ENCODE peak calls at places on chromosomes 12 and 14, in five cellular contexts. Y, J, G, E and U are unnamed samples.

GRCh38 chr12:124655317-124656213 is 88.2 kb upstream of the NCOR2 start:
- DNase-seq in E (no peak), G (no peak), Y (peak), J (peak), U (no peak)

GRCh38 chr12:3432868-3433267 is 58.1 kb upstream of the PRMT8 start:
- DNase-seq in J (no peak), Y (no peak), G (no peak), E (no peak), U (no peak)

GRCh38 chr14:70635971-70636595 is 5.6 kb upstream of the TTC9 start:
- DNase-seq in Y (no peak), E (no peak), G (no peak), J (no peak), U (no peak)

GRCh38 chr12:32134144-32134888 is 27.7 kb downstream of the BICD1 start:
- DNase-seq in G (peak), Y (no peak), J (no peak), E (peak), U (peak)

GRCh38 chr14:65257405-65257804 is 155.1 kb upstream of the MAX start:
- DNase-seq in Y (no peak), G (no peak), E (no peak), J (no peak), U (no peak)

GRCh38 chr12:132429932-132430643 is 59.9 kb upstream of the FBRSL1 start:
- DNase-seq in E (no peak), G (peak), J (no peak), Y (no peak), U (peak)

GRCh38 chr14:68148276-68148675 is 328.7 kb downstream of the RAD51B start:
- DNase-seq in J (no peak), E (no peak), G (no peak), Y (no peak), U (no peak)

GRCh38 chr14:32761381-32761968 is 177.2 kb upstream of the NPAS3 start:
- DNase-seq in J (no peak), G (no peak), Y (peak), E (no peak), U (no peak)

GRCh38 chr14:55127491-55127951 is 1.5 kb upstream of the LGALS3 start:
- DNase-seq in G (no peak), Y (no peak), E (no peak), J (no peak), U (no peak)

GRCh38 chr12:57477710-57478681 is 1.7 kb downstream of the ARHGAP9 start:
- DNase-seq in G (peak), Y (no peak), J (no peak), E (no peak), U (peak)

GRCh38 chr12:67772276-67773169 is 124.0 kb downstream of the DYRK2 start:
- DNase-seq in G (no peak), Y (no peak), E (no peak), J (no peak), U (no peak)

GRCh38 chr12:66627270-66627987 is 51.4 kb downstream of the GRIP1 start:
- DNase-seq in Y (no peak), G (no peak), J (no peak), E (no peak), U (no peak)

GRCh38 chr14:34252227-34252626 is 209.8 kb downstream of the SPTSSA start:
- DNase-seq in Y (no peak), G (no peak), E (no peak), J (no peak), U (no peak)

GRCh38 chr12:81987351-81987750 is 228.2 kb upstream of the PPFIA2 start:
- DNase-seq in J (no peak), Y (no peak), G (no peak), E (no peak), U (no peak)

GRCh38 chr12:111942557-111942956 is 70.4 kb downstream of the TMEM116 start:
- DNase-seq in Y (peak), J (peak), E (no peak), G (no peak), U (no peak)

GRCh38 chr12:50927766-50928224 is 24.5 kb upstream of the HIGD1C start:
- DNase-seq in E (no peak), J (no peak), G (no peak), Y (no peak), U (no peak)

GRCh38 chr14:54981698-54982097 is 45.2 kb downstream of the WDHD1 start:
- DNase-seq in E (no peak), J (no peak), G (no peak), Y (no peak), U (no peak)

GRCh38 chr14:86712176-86712575 is 1182.2 kb downstream of the FLRT2 start:
- DNase-seq in J (no peak), G (no peak), E (no peak), Y (no peak), U (no peak)

GRCh38 chr14:105486333-105486973 is at the start of gene CRIP1:
- DNase-seq in Y (no peak), J (no peak), G (no peak), E (no peak), U (peak)

GRCh38 chr14:32078794-32079663 is 1.9 kb downstream of the ARHGAP5 start:
- DNase-seq in Y (no peak), J (no peak), G (peak), E (no peak), U (no peak)